ENCODE peak calls at places on chromosomes 3 and 15, in eight cellular contexts. B is H9, Q is RWPE1, K is MM.1S, H is HFFc6, F is transverse colon, J is endothelial cell, N is fibroblast of mammary gland. O is an unnamed sample.

GRCh38 chr15:84400017-84400740 is 164.6 kb downstream of the GOLGA6L4 start:
- DNase-seq in B (peak), Q (no peak), K (no peak), H (no peak), F (no peak), J (no peak), N (no peak), O (no peak)

GRCh38 chr3:58217209-58217811 is 6.5 kb upstream of the DNASE1L3 start:
- DNase-seq in B (peak), Q (peak), K (peak), H (peak), F (peak), J (peak), N (peak), O (peak)

GRCh38 chr3:131526801-131527347 is 24.1 kb upstream of the MRPL3 start:
- DNase-seq in B (peak), Q (no peak), K (no peak), H (peak), F (no peak), J (peak), N (peak), O (peak)

GRCh38 chr3:68306571-68306970 is 625.8 kb downstream of the TAFA4 start:
- DNase-seq in B (peak), Q (peak), K (peak), H (no peak), F (no peak), J (peak), N (no peak), O (peak)

GRCh38 chr3:170907519-170908234 is 760 bp downstream of the EIF5A2 start:
- DNase-seq in B (no peak), Q (peak), K (no peak), H (peak), F (no peak), J (peak), N (peak), O (no peak)

GRCh38 chr15:69478259-69478687 is 25.7 kb downstream of the RPLP1 start:
- DNase-seq in B (peak), Q (peak), K (peak), H (no peak), F (peak), J (peak), N (peak), O (no peak)

GRCh38 chr3:107208100-107208499 is 169.1 kb upstream of the CCDC54 start:
- DNase-seq in B (no peak), Q (peak), K (no peak), H (peak), F (no peak), J (no peak), N (peak), O (peak)

GRCh38 chr15:31857194-31857593 is 173.1 kb upstream of the CHRNA7 start:
- DNase-seq in B (peak), Q (no peak), K (no peak), H (no peak), F (no peak), J (no peak), N (no peak), O (no peak)

GRCh38 chr3:60185161-60185560 is 1066.1 kb downstream of the FHIT start:
- DNase-seq in B (no peak), Q (no peak), K (no peak), H (no peak), F (no peak), J (no peak), N (no peak), O (no peak)

GRCh38 chr15:69311319-69311721 is 12.6 kb downstream of the PAQR5 start:
- DNase-seq in B (no peak), Q (no peak), K (no peak), H (peak), F (no peak), J (no peak), N (peak), O (peak)

GRCh38 chr15:56383011-56383410 is 17.8 kb downstream of the TEX9 start:
- DNase-seq in B (no peak), Q (no peak), K (no peak), H (no peak), F (no peak), J (no peak), N (no peak), O (no peak)

GRCh38 chr15:82313446-82313845 is 35.8 kb downstream of the GOLGA6L10 start:
- DNase-seq in B (peak), Q (no peak), K (no peak), H (no peak), F (no peak), J (no peak), N (no peak), O (no peak)

GRCh38 chr3:163939926-163940325 is 1138.4 kb downstream of the SI start:
- DNase-seq in B (peak), Q (peak), K (no peak), H (no peak), F (no peak), J (no peak), N (peak), O (no peak)

GRCh38 chr3:78804251-78805037 is 963.4 kb downstream of the ROBO1 start:
- DNase-seq in B (no peak), Q (no peak), K (no peak), H (peak), F (no peak), J (no peak), N (peak), O (peak)

GRCh38 chr3:107217161-107217560 is 160.1 kb upstream of the CCDC54 start:
- DNase-seq in B (no peak), Q (peak), K (no peak), H (peak), F (no peak), J (no peak), N (peak), O (no peak)

GRCh38 chr3:122679085-122679466 is 1.6 kb upstream of the PARP14 start:
- DNase-seq in B (peak), Q (peak), K (peak), H (peak), F (peak), J (peak), N (peak), O (peak)

GRCh38 chr15:34993877-34994276 is 5.8 kb upstream of the ZNF770 start:
- DNase-seq in B (no peak), Q (no peak), K (peak), H (no peak), F (no peak), J (no peak), N (no peak), O (no peak)

GRCh38 chr15:59590027-59590426 is 21.6 kb upstream of the GCNT3 start:
- DNase-seq in B (no peak), Q (no peak), K (no peak), H (no peak), F (no peak), J (no peak), N (no peak), O (no peak)

GRCh38 chr3:112770026-112770626 is 76.5 kb downstream of the CD200R1L start:
- DNase-seq in B (peak), Q (peak), K (peak), H (peak), F (no peak), J (no peak), N (peak), O (no peak)

GRCh38 chr15:39797407-39797806 is 14.8 kb upstream of the FSIP1 start:
- DNase-seq in B (no peak), Q (no peak), K (no peak), H (no peak), F (peak), J (no peak), N (peak), O (no peak)

GRCh38 chr3:71056327-71056726 is 527.2 kb downstream of the FOXP1 start:
- DNase-seq in B (no peak), Q (peak), K (no peak), H (no peak), F (no peak), J (no peak), N (peak), O (no peak)

GRCh38 chr3:10505791-10506585 is 602 bp upstream of the ATP2B2 start:
- DNase-seq in B (no peak), Q (no peak), K (no peak), H (no peak), F (no peak), J (no peak), N (no peak), O (no peak)

GRCh38 chr3:23738946-23739345 is 66.8 kb upstream of the UBE2E1 start:
- DNase-seq in B (no peak), Q (peak), K (no peak), H (peak), F (no peak), J (no peak), N (peak), O (no peak)

GRCh38 chr3:106317141-106318055 is 448.6 kb upstream of the CBLB start:
- DNase-seq in B (no peak), Q (no peak), K (no peak), H (no peak), F (no peak), J (no peak), N (no peak), O (no peak)

GRCh38 chr3:191123231-191123630 is 75.8 kb upstream of the OSTN start:
- DNase-seq in B (no peak), Q (no peak), K (no peak), H (no peak), F (no peak), J (no peak), N (no peak), O (no peak)

GRCh38 chr15:26355671-26356070 is 417.2 kb downstream of the GABRB3 start:
- DNase-seq in B (no peak), Q (no peak), K (no peak), H (no peak), F (no peak), J (no peak), N (no peak), O (peak)

GRCh38 chr3:196969660-196970546 is 1.3 kb upstream of the PIGZ start:
- DNase-seq in B (peak), Q (peak), K (peak), H (no peak), F (peak), J (peak), N (peak), O (peak)

GRCh38 chr3:107921083-107921482 is 169.7 kb downstream of the CD47 start:
- DNase-seq in B (no peak), Q (no peak), K (no peak), H (no peak), F (no peak), J (no peak), N (no peak), O (no peak)

GRCh38 chr3:122977645-122978466 is 49.7 kb downstream of the SEMA5B start:
- DNase-seq in B (peak), Q (no peak), K (no peak), H (peak), F (no peak), J (no peak), N (peak), O (no peak)

GRCh38 chr3:71063768-71064287 is 519.7 kb downstream of the FOXP1 start:
- DNase-seq in B (no peak), Q (peak), K (peak), H (no peak), F (no peak), J (peak), N (peak), O (peak)

GRCh38 chr3:56799251-56799882 is 2.4 kb downstream of the ARHGEF3 start:
- DNase-seq in B (no peak), Q (peak), K (peak), H (peak), F (no peak), J (no peak), N (peak), O (no peak)

GRCh38 chr15:101642361-101642760 is 9.8 kb downstream of the TM2D3 start:
- DNase-seq in B (no peak), Q (no peak), K (no peak), H (no peak), F (no peak), J (no peak), N (no peak), O (no peak)

GRCh38 chr3:14879161-14879888 is 60.6 kb downstream of the FGD5 start:
- DNase-seq in B (peak), Q (no peak), K (no peak), H (no peak), F (peak), J (no peak), N (peak), O (peak)

GRCh38 chr3:108327168-108327567 is 30.8 kb downstream of the HHLA2 start:
- DNase-seq in B (no peak), Q (no peak), K (no peak), H (no peak), F (no peak), J (no peak), N (no peak), O (no peak)

GRCh38 chr15:89524184-89524583 is 27.8 kb upstream of the RHCG start:
- DNase-seq in B (no peak), Q (no peak), K (no peak), H (no peak), F (no peak), J (no peak), N (no peak), O (no peak)

GRCh38 chr3:143961351-143961750 is 10.3 kb upstream of the DIPK2A start:
- DNase-seq in B (no peak), Q (no peak), K (no peak), H (no peak), F (no peak), J (no peak), N (no peak), O (no peak)

GRCh38 chr15:38260077-38260476 is 7.4 kb downstream of the SPRED1 start:
- DNase-seq in B (no peak), Q (no peak), K (no peak), H (peak), F (no peak), J (no peak), N (peak), O (no peak)

GRCh38 chr15:99412082-99412481 is 153.7 kb upstream of the MEF2A start:
- DNase-seq in B (no peak), Q (no peak), K (no peak), H (no peak), F (no peak), J (no peak), N (no peak), O (no peak)

GRCh38 chr15:99410477-99410876 is 155.3 kb upstream of the MEF2A start:
- DNase-seq in B (peak), Q (no peak), K (no peak), H (no peak), F (no peak), J (no peak), N (no peak), O (no peak)

GRCh38 chr15:99412626-99413025 is 153.2 kb upstream of the MEF2A start:
- DNase-seq in B (peak), Q (no peak), K (no peak), H (no peak), F (no peak), J (no peak), N (no peak), O (no peak)

GRCh38 chr15:99409560-99409959 is 156.2 kb upstream of the MEF2A start:
- DNase-seq in B (no peak), Q (no peak), K (no peak), H (no peak), F (no peak), J (no peak), N (no peak), O (no peak)

DNA sequence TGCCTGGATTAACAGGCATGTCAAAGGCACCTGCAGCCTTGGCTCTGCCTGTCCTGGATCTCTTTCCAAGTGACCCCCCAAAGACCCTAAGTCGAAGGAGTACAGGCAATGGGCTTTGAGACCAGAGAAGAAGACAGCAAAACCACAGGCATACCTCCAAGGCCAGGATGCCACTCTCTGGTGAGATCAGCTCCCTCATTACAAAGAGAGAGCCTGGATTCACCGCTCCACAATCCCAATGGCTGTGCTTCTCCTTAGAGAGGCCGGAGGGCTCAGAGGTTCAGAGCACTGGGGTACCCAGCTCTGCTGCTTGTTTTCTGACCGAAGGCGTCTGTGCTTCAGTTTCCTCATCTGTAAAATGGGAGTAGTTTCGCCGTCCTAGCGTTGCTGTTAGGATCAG is 154.6 kb upstream of the MEF2A start:
- DNase-seq in B (no peak), Q (no peak), K (no peak), H (no peak), F (no peak), J (no peak), N (no peak), O (no peak)
- TF ChIP-seq CTCF in B (no peak), Q (no peak), K (no peak), H (no peak), F (no peak), J (no peak), N (no peak), O (no peak)

GRCh38 chr15:40894689-40895308 is 549 bp downstream of the VPS18 start:
- DNase-seq in B (peak), Q (peak), K (peak), H (peak), F (peak), J (peak), N (peak), O (peak)

GRCh38 chr15:40893019-40893723 is 1.1 kb upstream of the VPS18 start:
- DNase-seq in B (peak), Q (no peak), K (no peak), H (no peak), F (no peak), J (no peak), N (no peak), O (no peak)

GRCh38 chr15:40892449-40893012 is 1.7 kb upstream of the VPS18 start:
- DNase-seq in B (no peak), Q (no peak), K (no peak), H (no peak), F (no peak), J (no peak), N (no peak), O (no peak)

GRCh38 chr15:40893733-40894688 is at the start of gene VPS18:
- DNase-seq in B (peak), Q (peak), K (peak), H (peak), F (peak), J (peak), N (peak), O (peak)

GRCh38 chr15:40891810-40892448 is 2.3 kb upstream of the VPS18 start:
- DNase-seq in B (peak), Q (peak), K (peak), H (peak), F (peak), J (peak), N (peak), O (peak)
- TF ChIP-seq CTCF in B (peak), Q (peak), K (peak), H (peak), F (peak), J (peak), N (peak), O (peak)

GRCh38 chr3:125403789-125404188 is 28.7 kb upstream of the ZNF148 start:
- DNase-seq in B (no peak), Q (no peak), K (no peak), H (peak), F (no peak), J (no peak), N (no peak), O (no peak)
- TF ChIP-seq CTCF in B (peak), Q (no peak), K (no peak), H (peak), F (no peak), J (no peak), N (no peak), O (no peak)

DNA sequence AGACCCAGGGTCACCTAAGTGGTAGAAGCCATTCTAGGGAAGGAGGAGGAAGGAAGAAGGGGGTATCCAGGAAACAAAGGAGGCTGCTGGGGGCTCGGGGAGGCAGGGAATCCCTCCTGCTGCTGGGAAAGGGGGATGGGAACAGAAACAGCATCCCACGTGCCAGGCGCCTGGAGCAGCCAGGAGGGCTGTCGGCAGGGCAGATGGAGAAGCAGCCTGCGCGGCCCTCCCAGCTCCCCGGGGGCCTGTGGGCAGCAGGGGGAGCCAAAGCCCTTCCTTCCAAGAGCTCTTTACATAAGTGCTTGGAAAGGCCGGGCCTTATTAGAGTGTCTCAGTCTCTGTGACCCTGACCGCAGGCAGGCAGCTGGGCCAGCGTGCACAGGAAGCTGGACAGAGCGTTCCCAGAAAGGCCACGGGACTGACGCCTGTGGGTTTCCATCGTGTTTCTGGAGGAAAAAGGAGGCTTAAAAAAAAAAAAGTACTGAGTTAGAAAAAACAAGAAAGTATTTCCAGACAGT is 24.8 kb downstream of the LOXL1 start:
- DNase-seq in B (peak), Q (peak), K (peak), H (peak), F (peak), J (peak), N (peak), O (peak)
- TF ChIP-seq CTCF in B (peak), Q (peak), K (peak), H (peak), F (peak), J (no peak), N (peak), O (peak)

GRCh38 chr3:50656417-50657195 is 18.1 kb upstream of the DOCK3 start:
- DNase-seq in B (no peak), Q (no peak), K (no peak), H (no peak), F (no peak), J (no peak), N (no peak), O (no peak)
- TF ChIP-seq CTCF in B (no peak), Q (no peak), K (no peak), H (no peak), F (no peak), J (no peak), N (no peak), O (no peak)

GRCh38 chr3:13204177-13204581 is 130.9 kb upstream of the IQSEC1 start:
- DNase-seq in B (no peak), Q (no peak), K (no peak), H (no peak), F (no peak), J (no peak), N (no peak), O (no peak)

GRCh38 chr3:13202744-13203397 is 129.6 kb upstream of the IQSEC1 start:
- DNase-seq in B (no peak), Q (no peak), K (no peak), H (no peak), F (no peak), J (no peak), N (no peak), O (peak)

GRCh38 chr3:13200951-13201350 is 127.7 kb upstream of the IQSEC1 start:
- DNase-seq in B (peak), Q (no peak), K (no peak), H (no peak), F (no peak), J (peak), N (no peak), O (no peak)

GRCh38 chr3:13205567-13206143 is 132.4 kb upstream of the IQSEC1 start:
- DNase-seq in B (no peak), Q (no peak), K (no peak), H (no peak), F (no peak), J (no peak), N (no peak), O (no peak)

GRCh38 chr3:13203398-13204176 is 130.4 kb upstream of the IQSEC1 start:
- DNase-seq in B (no peak), Q (no peak), K (no peak), H (no peak), F (no peak), J (no peak), N (no peak), O (no peak)
- TF ChIP-seq CTCF in B (no peak), Q (no peak), K (no peak), H (no peak), F (no peak), J (no peak), N (no peak), O (no peak)

DNA sequence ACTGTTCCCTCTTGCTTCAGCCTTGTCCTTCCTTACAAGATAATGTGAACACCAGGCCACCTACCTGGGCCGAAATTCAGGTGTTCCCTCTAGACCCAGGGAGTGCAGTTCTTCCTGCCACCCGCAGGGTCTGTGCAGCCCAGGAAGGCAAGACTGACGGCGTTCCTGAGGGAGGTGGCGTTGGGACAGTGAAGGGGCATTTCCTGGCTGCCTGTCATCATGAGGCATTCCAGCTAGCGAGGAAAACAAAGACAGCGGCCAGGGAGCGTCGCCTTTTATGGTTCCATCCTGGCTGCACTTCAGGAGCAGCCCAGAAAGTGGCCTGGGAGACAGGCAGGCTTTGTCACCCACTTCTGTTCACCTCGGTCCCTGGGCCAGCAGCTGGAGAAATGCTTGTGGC is 84.8 kb upstream of the WNT5A start:
- DNase-seq in B (peak), Q (no peak), K (no peak), H (no peak), F (peak), J (peak), N (no peak), O (peak)
- TF ChIP-seq CTCF in B (peak), Q (no peak), K (no peak), H (peak), F (peak), J (peak), N (no peak), O (no peak)

O was measured in adrenal gland.